ENCODE peak calls at places on chromosomes 12 and 14, in eight cellular contexts. One of them, this sample, is unnamed.

GRCh38 chr14:42490536-42490935 is 883.9 kb downstream of the LRFN5 start:
- DNase-seq in spleen: no peak
- DNase-seq in uterus: no peak
- DNase-seq in neural progenitor cell: no peak
- DNase-seq in A673: no peak
- DNase-seq in testis: no peak
- DNase-seq in K562: no peak
- DNase-seq in pancreas: no peak
- DNase-seq in this sample: no peak

GRCh38 chr12:92020983-92021664 is 124.5 kb downstream of the BTG1 start:
- DNase-seq in spleen: no peak
- DNase-seq in uterus: no peak
- DNase-seq in neural progenitor cell: no peak
- DNase-seq in A673: peak
- DNase-seq in testis: no peak
- DNase-seq in K562: no peak
- DNase-seq in pancreas: no peak
- DNase-seq in this sample: no peak

GRCh38 chr12:105253882-105254513 is 18.0 kb upstream of the APPL2 start:
- DNase-seq in spleen: no peak
- DNase-seq in uterus: no peak
- DNase-seq in neural progenitor cell: no peak
- DNase-seq in A673: peak
- DNase-seq in testis: no peak
- DNase-seq in K562: peak
- DNase-seq in pancreas: no peak
- DNase-seq in this sample: no peak

GRCh38 chr12:27185234-27186045 is 58.6 kb upstream of the STK38L start:
- DNase-seq in spleen: no peak
- DNase-seq in uterus: no peak
- DNase-seq in neural progenitor cell: no peak
- DNase-seq in A673: no peak
- DNase-seq in testis: no peak
- DNase-seq in K562: no peak
- DNase-seq in pancreas: no peak
- DNase-seq in this sample: no peak

GRCh38 chr12:111412007-111412829 is 6.5 kb downstream of the SH2B3 start:
- DNase-seq in spleen: no peak
- DNase-seq in uterus: no peak
- DNase-seq in neural progenitor cell: peak
- DNase-seq in A673: peak
- DNase-seq in testis: no peak
- DNase-seq in K562: no peak
- DNase-seq in pancreas: no peak
- DNase-seq in this sample: no peak

GRCh38 chr14:106166650-106167204 is 640.3 kb downstream of the TMEM121 start:
- DNase-seq in spleen: peak
- DNase-seq in uterus: no peak
- DNase-seq in neural progenitor cell: no peak
- DNase-seq in A673: no peak
- DNase-seq in testis: no peak
- DNase-seq in K562: no peak
- DNase-seq in pancreas: no peak
- DNase-seq in this sample: no peak

GRCh38 chr12:131274061-131274460 is 320.4 kb downstream of the ADGRD1 start:
- DNase-seq in spleen: peak
- DNase-seq in uterus: no peak
- DNase-seq in neural progenitor cell: no peak
- DNase-seq in A673: no peak
- DNase-seq in testis: no peak
- DNase-seq in K562: no peak
- DNase-seq in pancreas: peak
- DNase-seq in this sample: peak

GRCh38 chr14:86761611-86762010 is 1231.4 kb downstream of the GALC start:
- DNase-seq in spleen: no peak
- DNase-seq in uterus: no peak
- DNase-seq in neural progenitor cell: no peak
- DNase-seq in A673: no peak
- DNase-seq in testis: no peak
- DNase-seq in K562: no peak
- DNase-seq in pancreas: no peak
- DNase-seq in this sample: no peak

GRCh38 chr12:67721216-67721615 is 72.7 kb downstream of the DYRK2 start:
- DNase-seq in spleen: no peak
- DNase-seq in uterus: no peak
- DNase-seq in neural progenitor cell: no peak
- DNase-seq in A673: no peak
- DNase-seq in testis: no peak
- DNase-seq in K562: no peak
- DNase-seq in pancreas: no peak
- DNase-seq in this sample: no peak

GRCh38 chr14:64757601-64758000 is 53.4 kb downstream of the PLEKHG3 start:
- DNase-seq in spleen: peak
- DNase-seq in uterus: no peak
- DNase-seq in neural progenitor cell: no peak
- DNase-seq in A673: no peak
- DNase-seq in testis: no peak
- DNase-seq in K562: no peak
- DNase-seq in pancreas: no peak
- DNase-seq in this sample: no peak

GRCh38 chr12:26512213-26512612 is 316.8 kb downstream of the SSPN start:
- DNase-seq in spleen: no peak
- DNase-seq in uterus: no peak
- DNase-seq in neural progenitor cell: no peak
- DNase-seq in A673: no peak
- DNase-seq in testis: no peak
- DNase-seq in K562: no peak
- DNase-seq in pancreas: no peak
- DNase-seq in this sample: no peak

GRCh38 chr12:24560192-24560591 is 388.7 kb downstream of the BCAT1 start:
- DNase-seq in spleen: no peak
- DNase-seq in uterus: no peak
- DNase-seq in neural progenitor cell: no peak
- DNase-seq in A673: no peak
- DNase-seq in testis: no peak
- DNase-seq in K562: no peak
- DNase-seq in pancreas: no peak
- DNase-seq in this sample: no peak

GRCh38 chr12:8912910-8913309 is 1.4 kb upstream of the PHC1 start:
- DNase-seq in spleen: no peak
- DNase-seq in uterus: no peak
- DNase-seq in neural progenitor cell: peak
- DNase-seq in A673: no peak
- DNase-seq in testis: no peak
- DNase-seq in K562: peak
- DNase-seq in pancreas: no peak
- DNase-seq in this sample: no peak
- TF ChIP-seq CTCF in spleen: no peak
- TF ChIP-seq CTCF in uterus: no peak
- TF ChIP-seq CTCF in neural progenitor cell: peak
- TF ChIP-seq CTCF in A673: peak
- TF ChIP-seq CTCF in testis: no peak
- TF ChIP-seq CTCF in K562: no peak
- TF ChIP-seq CTCF in pancreas: no peak
- TF ChIP-seq CTCF in this sample: no peak

DNA sequence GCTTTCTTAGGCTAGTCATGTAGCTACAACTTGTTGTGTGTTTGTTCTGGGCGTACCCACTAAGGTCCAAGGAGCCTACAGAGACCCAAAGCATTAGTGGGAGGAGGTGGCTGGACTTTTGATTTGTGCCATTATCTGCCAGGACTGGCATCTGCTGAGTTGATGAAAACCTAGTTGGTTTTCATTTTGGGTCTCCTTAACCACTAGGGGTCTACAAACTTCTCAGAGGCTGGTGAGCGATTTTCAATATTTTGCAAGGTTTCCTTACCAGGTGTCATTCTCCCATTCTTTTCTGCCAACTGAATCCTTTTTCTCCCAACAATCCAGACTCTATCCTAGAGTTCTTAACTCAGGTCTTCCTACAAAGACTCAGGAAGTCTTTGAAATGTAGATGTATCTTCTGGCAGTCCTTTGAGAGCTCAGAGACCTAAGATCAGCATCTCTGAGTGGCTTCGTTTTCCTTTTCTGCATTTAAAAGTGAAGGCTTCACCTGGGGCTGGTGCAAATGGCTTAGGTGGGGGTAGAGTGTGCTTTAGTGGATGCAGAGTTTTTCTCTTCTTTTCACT is 150.0 kb upstream of the RMST start:
- DNase-seq in spleen: no peak
- DNase-seq in uterus: no peak
- DNase-seq in neural progenitor cell: no peak
- DNase-seq in A673: no peak
- DNase-seq in testis: no peak
- DNase-seq in K562: no peak
- DNase-seq in pancreas: no peak
- DNase-seq in this sample: no peak
- H3K27ac ChIP-seq in spleen: no peak
- H3K27ac ChIP-seq in uterus: no peak
- H3K27ac ChIP-seq in neural progenitor cell: no peak
- H3K27ac ChIP-seq in A673: no peak
- H3K27ac ChIP-seq in testis: no peak
- H3K27ac ChIP-seq in K562: no peak
- H3K27ac ChIP-seq in pancreas: no peak
- H3K27ac ChIP-seq in this sample: no peak

GRCh38 chr14:38431156-38431555 is 175.3 kb upstream of the CLEC14A start:
- DNase-seq in spleen: no peak
- DNase-seq in uterus: no peak
- DNase-seq in neural progenitor cell: no peak
- DNase-seq in A673: no peak
- DNase-seq in testis: no peak
- DNase-seq in K562: no peak
- DNase-seq in pancreas: no peak
- DNase-seq in this sample: no peak
- TF ChIP-seq CTCF in spleen: no peak
- TF ChIP-seq CTCF in uterus: no peak
- TF ChIP-seq CTCF in neural progenitor cell: no peak
- TF ChIP-seq CTCF in A673: no peak
- TF ChIP-seq CTCF in testis: no peak
- TF ChIP-seq CTCF in K562: no peak
- TF ChIP-seq CTCF in pancreas: no peak
- TF ChIP-seq CTCF in this sample: no peak

GRCh38 chr14:21528381-21529348 is 2.5 kb upstream of the SALL2 start:
- DNase-seq in spleen: no peak
- DNase-seq in uterus: no peak
- DNase-seq in neural progenitor cell: no peak
- DNase-seq in A673: no peak
- DNase-seq in testis: no peak
- DNase-seq in K562: peak
- DNase-seq in pancreas: no peak
- DNase-seq in this sample: no peak
- H3K27ac ChIP-seq in spleen: no peak
- H3K27ac ChIP-seq in uterus: no peak
- H3K27ac ChIP-seq in neural progenitor cell: peak
- H3K27ac ChIP-seq in A673: peak
- H3K27ac ChIP-seq in testis: no peak
- H3K27ac ChIP-seq in K562: peak
- H3K27ac ChIP-seq in pancreas: no peak
- H3K27ac ChIP-seq in this sample: no peak

GRCh38 chr14:56138987-56139386 is 20.8 kb downstream of the PELI2 start:
- DNase-seq in spleen: no peak
- DNase-seq in uterus: no peak
- DNase-seq in neural progenitor cell: peak
- DNase-seq in A673: no peak
- DNase-seq in testis: no peak
- DNase-seq in K562: no peak
- DNase-seq in pancreas: no peak
- DNase-seq in this sample: no peak
- TF ChIP-seq CTCF in spleen: no peak
- TF ChIP-seq CTCF in uterus: no peak
- TF ChIP-seq CTCF in neural progenitor cell: no peak
- TF ChIP-seq CTCF in A673: no peak
- TF ChIP-seq CTCF in testis: no peak
- TF ChIP-seq CTCF in K562: no peak
- TF ChIP-seq CTCF in pancreas: no peak
- TF ChIP-seq CTCF in this sample: no peak

DNA sequence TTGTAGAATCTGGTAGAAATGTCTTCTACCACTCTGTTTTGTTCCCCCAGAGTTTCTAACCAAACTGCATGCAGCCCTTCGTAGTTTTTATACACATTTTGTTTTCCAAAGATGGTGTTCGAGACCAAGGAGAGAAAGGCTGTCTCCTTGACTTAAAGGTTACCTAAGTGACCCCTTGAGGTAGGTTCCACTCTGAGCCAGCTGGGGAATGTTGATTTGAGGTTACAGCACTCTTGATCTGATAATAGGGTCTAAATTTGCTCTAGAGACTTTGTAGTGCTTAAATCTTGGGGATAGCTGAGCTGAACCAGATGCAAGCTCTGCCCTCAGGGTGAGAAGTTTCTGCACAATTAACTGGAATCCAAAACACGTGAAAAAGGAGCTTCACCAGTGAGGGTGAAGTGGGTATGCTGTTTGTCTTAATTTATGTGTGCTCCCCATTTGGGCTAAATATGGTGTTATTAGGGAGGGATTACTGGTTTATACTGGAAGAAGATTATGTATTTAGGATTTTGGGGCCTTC is 3.1 kb downstream of the TMBIM6 start:
- DNase-seq in spleen: no peak
- DNase-seq in uterus: no peak
- DNase-seq in neural progenitor cell: no peak
- DNase-seq in A673: no peak
- DNase-seq in testis: no peak
- DNase-seq in K562: no peak
- DNase-seq in pancreas: no peak
- DNase-seq in this sample: no peak
- H3K27ac ChIP-seq in spleen: no peak
- H3K27ac ChIP-seq in uterus: no peak
- H3K27ac ChIP-seq in neural progenitor cell: no peak
- H3K27ac ChIP-seq in A673: no peak
- H3K27ac ChIP-seq in testis: no peak
- H3K27ac ChIP-seq in K562: peak
- H3K27ac ChIP-seq in pancreas: no peak
- H3K27ac ChIP-seq in this sample: peak

GRCh38 chr12:89709157-89709993 is 737 bp upstream of the ATP2B1 start:
- DNase-seq in spleen: peak
- DNase-seq in uterus: peak
- DNase-seq in neural progenitor cell: peak
- DNase-seq in A673: peak
- DNase-seq in testis: peak
- DNase-seq in K562: peak
- DNase-seq in pancreas: peak
- DNase-seq in this sample: peak

GRCh38 chr12:89708793-89709156 is at the start of gene ATP2B1:
- DNase-seq in spleen: peak
- DNase-seq in uterus: peak
- DNase-seq in neural progenitor cell: peak
- DNase-seq in A673: peak
- DNase-seq in testis: peak
- DNase-seq in K562: peak
- DNase-seq in pancreas: peak
- DNase-seq in this sample: peak

GRCh38 chr12:89707992-89708792 is 446 bp downstream of the ATP2B1 start:
- DNase-seq in spleen: peak
- DNase-seq in uterus: peak
- DNase-seq in neural progenitor cell: peak
- DNase-seq in A673: peak
- DNase-seq in testis: peak
- DNase-seq in K562: peak
- DNase-seq in pancreas: peak
- DNase-seq in this sample: peak

GRCh38 chr12:89706551-89707348 is 1.9 kb downstream of the ATP2B1 start:
- DNase-seq in spleen: peak
- DNase-seq in uterus: peak
- DNase-seq in neural progenitor cell: peak
- DNase-seq in A673: no peak
- DNase-seq in testis: peak
- DNase-seq in K562: no peak
- DNase-seq in pancreas: peak
- DNase-seq in this sample: peak

GRCh38 chr12:89707623-89707991 is 1.0 kb downstream of the ATP2B1 start:
- DNase-seq in spleen: peak
- DNase-seq in uterus: peak
- DNase-seq in neural progenitor cell: peak
- DNase-seq in A673: no peak
- DNase-seq in testis: no peak
- DNase-seq in K562: peak
- DNase-seq in pancreas: peak
- DNase-seq in this sample: peak
- TF ChIP-seq CTCF in spleen: no peak
- TF ChIP-seq CTCF in uterus: no peak
- TF ChIP-seq CTCF in neural progenitor cell: no peak
- TF ChIP-seq CTCF in A673: no peak
- TF ChIP-seq CTCF in testis: no peak
- TF ChIP-seq CTCF in K562: no peak
- TF ChIP-seq CTCF in pancreas: no peak
- TF ChIP-seq CTCF in this sample: no peak